ENCODE peak calls at places on chromosome 18, in eight cellular contexts. G is anterior cingulate cortex; F is NCI-H345; K is Caco-2; Y is ovary; P is stimulated activated CD4-positive, alpha-beta T cell treated with anti-CD3 and anti-CD28 coated beads, Interleukin-2, amount 100 ng/mL, for 48 hours; B is AG08396; C is stimulated activated CD8-positive, alpha-beta memory T cell treated with anti-CD3 and anti-CD28 coated beads, Interleukin-15, amount 100 ng/mL, for 24 hours. I is an unnamed sample.
A peak's percentile ranks its signal among the peaks of the same experiment; 100 is the strongest.

GRCh38 chr18:2406544-2406943 is 164.8 kb downstream of the METTL4 start:
- DNase-seq in G (no peak), F (no peak), K (no peak), Y (no peak), P (no peak), B (peak; percentile 20), C (no peak), I (no peak)

GRCh38 chr18:52254367-52254766 is 85.6 kb upstream of the DCC start:
- DNase-seq in G (no peak), F (no peak), K (no peak), Y (no peak), P (no peak), B (no peak), C (no peak), I (no peak)

GRCh38 chr18:73691118-73691517 is 456.5 kb downstream of the FBXO15 start:
- DNase-seq in G (no peak), F (no peak), K (no peak), Y (no peak), P (no peak), B (peak; percentile 58), C (no peak), I (no peak)

GRCh38 chr18:26133652-26134051 is at the start of gene PSMA8:
- DNase-seq in G (no peak), F (no peak), K (no peak), Y (peak; percentile 39), P (peak; percentile 10), B (no peak), C (no peak), I (peak; percentile 41)

GRCh38 chr18:31649894-31650719 is 34.3 kb downstream of the B4GALT6 start:
- DNase-seq in G (no peak), F (no peak), K (no peak), Y (no peak), P (no peak), B (no peak), C (no peak), I (no peak)

GRCh38 chr18:361941-362913 is 94.4 kb upstream of the THOC1 start:
- DNase-seq in G (no peak), F (peak; percentile 38), K (peak; percentile 77), Y (no peak), P (no peak), B (peak; percentile 84), C (no peak), I (no peak)

GRCh38 chr18:80245781-80246655 is 1.3 kb downstream of the PARD6G start:
- DNase-seq in G (no peak), F (peak; percentile 81), K (no peak), Y (no peak), P (no peak), B (peak; percentile 53), C (no peak), I (no peak)

GRCh38 chr18:61308009-61308408 is 25.2 kb upstream of the CDH20 start:
- DNase-seq in G (no peak), F (peak; percentile 75), K (no peak), Y (no peak), P (no peak), B (no peak), C (no peak), I (no peak)

GRCh38 chr18:2050016-2050415 is 521.3 kb downstream of the METTL4 start:
- DNase-seq in G (no peak), F (no peak), K (no peak), Y (no peak), P (no peak), B (no peak), C (no peak), I (no peak)

GRCh38 chr18:11071300-11071699 is 78.1 kb downstream of the PIEZO2 start:
- DNase-seq in G (no peak), F (no peak), K (no peak), Y (no peak), P (no peak), B (no peak), C (no peak), I (no peak)

GRCh38 chr18:13477147-13477683 is 249.1 kb downstream of the FAM210A start:
- DNase-seq in G (no peak), F (peak; percentile 71), K (no peak), Y (no peak), P (no peak), B (no peak), C (no peak), I (no peak)

GRCh38 chr18:61582205-61582710 is 249.0 kb downstream of the CDH20 start:
- DNase-seq in G (no peak), F (no peak), K (no peak), Y (no peak), P (no peak), B (no peak), C (no peak), I (no peak)

GRCh38 chr18:78245451-78245850 is 734.2 kb upstream of the SALL3 start:
- DNase-seq in G (no peak), F (no peak), K (no peak), Y (no peak), P (no peak), B (no peak), C (no peak), I (no peak)

GRCh38 chr18:39589496-39589895 is 2023.9 kb upstream of the CELF4 start:
- DNase-seq in G (no peak), F (no peak), K (no peak), Y (no peak), P (no peak), B (no peak), C (no peak), I (no peak)

GRCh38 chr18:67730884-67731283 is 214.4 kb upstream of the DSEL start:
- DNase-seq in G (no peak), F (no peak), K (no peak), Y (no peak), P (no peak), B (peak; percentile 28), C (no peak), I (no peak)

GRCh38 chr18:79531926-79532689 is 136.4 kb downstream of the NFATC1 start:
- DNase-seq in G (no peak), F (no peak), K (no peak), Y (peak; percentile 26), P (no peak), B (no peak), C (no peak), I (no peak)

GRCh38 chr18:13684546-13684945 is 41.8 kb downstream of the FAM210A start:
- DNase-seq in G (no peak), F (no peak), K (no peak), Y (no peak), P (no peak), B (no peak), C (no peak), I (no peak)

GRCh38 chr18:53553030-53553429 is 671.4 kb downstream of the MBD2 start:
- DNase-seq in G (no peak), F (no peak), K (no peak), Y (no peak), P (no peak), B (no peak), C (no peak), I (no peak)

GRCh38 chr18:9758624-9759075 is 50.5 kb downstream of the RAB31 start:
- DNase-seq in G (no peak), F (no peak), K (no peak), Y (no peak), P (no peak), B (no peak), C (no peak), I (no peak)

GRCh38 chr18:23972416-23972815 is 42.1 kb upstream of the TTC39C start:
- DNase-seq in G (no peak), F (no peak), K (no peak), Y (no peak), P (no peak), B (no peak), C (no peak), I (no peak)

GRCh38 chr18:48866028-48866733 is 84.6 kb downstream of the SMAD7 start:
- DNase-seq in G (peak; percentile 56), F (peak; percentile 89), K (no peak), Y (peak; percentile 82), P (no peak), B (peak; percentile 82), C (no peak), I (no peak)

GRCh38 chr18:832085-832681 is 20.1 kb upstream of the YES1 start:
- DNase-seq in G (no peak), F (peak; percentile 23), K (peak; percentile 89), Y (peak; percentile 52), P (no peak), B (no peak), C (no peak), I (no peak)

GRCh38 chr18:23105581-23106219 is 29.6 kb upstream of the CABLES1 start:
- DNase-seq in G (no peak), F (no peak), K (peak; percentile 37), Y (no peak), P (no peak), B (no peak), C (no peak), I (no peak)

GRCh38 chr18:44960580-44960979 is 279.9 kb downstream of the SETBP1 start:
- DNase-seq in G (no peak), F (no peak), K (no peak), Y (no peak), P (no peak), B (no peak), C (no peak), I (no peak)

GRCh38 chr18:415627-416612 is 84.6 kb downstream of the COLEC12 start:
- DNase-seq in G (no peak), F (no peak), K (no peak), Y (no peak), P (no peak), B (peak; percentile 24), C (no peak), I (no peak)

GRCh38 chr18:34491719-34492118 is 218.4 kb upstream of the DTNA start:
- DNase-seq in G (no peak), F (no peak), K (no peak), Y (no peak), P (no peak), B (no peak), C (no peak), I (no peak)

GRCh38 chr18:48795696-48796095 is 155.1 kb downstream of the SMAD7 start:
- DNase-seq in G (no peak), F (no peak), K (no peak), Y (no peak), P (no peak), B (no peak), C (no peak), I (no peak)

GRCh38 chr18:45208164-45208563 is 407.1 kb upstream of the SLC14A2 start:
- DNase-seq in G (no peak), F (no peak), K (no peak), Y (no peak), P (no peak), B (no peak), C (no peak), I (no peak)

GRCh38 chr18:62672600-62672999 is 42.7 kb upstream of the PHLPP1 start:
- DNase-seq in G (no peak), F (no peak), K (no peak), Y (no peak), P (no peak), B (no peak), C (no peak), I (no peak)

I was measured in activated T-cell treated with anti-CD3 and anti-CD28 coated beads for 48 hours.